ENCODE peak calls at places on chromosome 1, in five cellular contexts. W is A549, F is SK-N-SH, R is K562, S is GM12878. U is an unnamed sample.

GRCh38 chr1:244336232-244336899 is 115.3 kb downstream of the ADSS2 start:
- DNase-seq in W (no peak), S (no peak), F (no peak), R (no peak), U (no peak)

GRCh38 chr1:13543927-13544556 is 30.2 kb upstream of the LRRC38 start:
- DNase-seq in F (peak; percentile 54), S (no peak), R (peak; percentile 19), W (peak; percentile 26), U (no peak)

GRCh38 chr1:35936828-35937227 is 5.9 kb downstream of the AGO3 start:
- DNase-seq in R (no peak), S (no peak), F (no peak), W (no peak), U (no peak)

GRCh38 chr1:16724718-16725438 is 15.4 kb upstream of the RNU1-4 start:
- DNase-seq in S (no peak), W (no peak), F (peak; percentile 44), R (peak; percentile 3), U (no peak)

GRCh38 chr1:44652445-44653106 is 21.7 kb downstream of the TMEM53 start:
- DNase-seq in W (peak; percentile 65), S (no peak), R (peak; percentile 89), F (peak; percentile 88), U (peak; percentile 42)

GRCh38 chr1:86925742-86926141 is 11.3 kb downstream of the HS2ST1 start:
- DNase-seq in S (no peak), W (no peak), R (no peak), F (no peak), U (no peak)

GRCh38 chr1:104791030-104791429 is 1041.3 kb downstream of the AMY1C start:
- DNase-seq in R (no peak), F (no peak), W (no peak), S (no peak), U (no peak)

GRCh38 chr1:13498553-13498952 is 15.2 kb downstream of the LRRC38 start:
- DNase-seq in F (no peak), S (no peak), R (no peak), W (no peak), U (no peak)

GRCh38 chr1:145994391-145995120 is 1.8 kb downstream of the TXNIP start:
- DNase-seq in W (no peak), S (no peak), R (peak; percentile 67), F (no peak), U (no peak)

GRCh38 chr1:184157396-184157747 is 105.8 kb downstream of the TSEN15 start:
- DNase-seq in W (no peak), F (no peak), S (no peak), R (no peak), U (no peak)

GRCh38 chr1:159881930-159882839 is 17.8 kb downstream of the CFAP45 start:
- DNase-seq in F (peak; percentile 33), R (peak; percentile 84), S (no peak), W (peak; percentile 90), U (peak; percentile 99)

GRCh38 chr1:168636642-168637111 is 60.3 kb downstream of the XCL1 start:
- DNase-seq in W (no peak), F (no peak), S (no peak), R (peak; percentile 27), U (no peak)

GRCh38 chr1:165629848-165630628 is 996 bp upstream of the MGST3 start:
- DNase-seq in W (peak; percentile 24), R (no peak), S (no peak), F (peak; percentile 55), U (no peak)

DNA sequence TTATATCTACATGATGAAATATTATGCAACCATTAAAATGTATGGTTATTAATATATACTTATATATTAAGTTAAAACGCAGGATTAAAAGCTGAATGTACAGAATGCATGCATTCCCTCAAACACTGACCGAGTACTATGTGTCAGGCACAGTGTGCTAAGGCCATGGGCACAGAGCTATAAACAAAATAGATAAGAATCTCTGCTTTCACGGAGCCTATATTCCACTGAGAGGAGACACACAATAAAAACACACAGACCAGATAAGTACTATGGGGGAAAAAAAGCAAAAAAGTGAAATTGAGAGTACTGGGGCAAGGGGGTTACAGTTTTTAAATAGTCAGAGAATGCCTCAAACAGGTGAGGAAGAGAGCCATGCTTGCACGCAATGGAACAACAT is 62.7 kb downstream of the GPATCH2 start:
- DNase-seq in S (no peak), F (no peak), W (no peak), R (no peak), U (no peak)
- TF ChIP-seq RCOR1 in S (no peak), F (no peak), W (no peak), R (no peak), U (no peak)

DNA sequence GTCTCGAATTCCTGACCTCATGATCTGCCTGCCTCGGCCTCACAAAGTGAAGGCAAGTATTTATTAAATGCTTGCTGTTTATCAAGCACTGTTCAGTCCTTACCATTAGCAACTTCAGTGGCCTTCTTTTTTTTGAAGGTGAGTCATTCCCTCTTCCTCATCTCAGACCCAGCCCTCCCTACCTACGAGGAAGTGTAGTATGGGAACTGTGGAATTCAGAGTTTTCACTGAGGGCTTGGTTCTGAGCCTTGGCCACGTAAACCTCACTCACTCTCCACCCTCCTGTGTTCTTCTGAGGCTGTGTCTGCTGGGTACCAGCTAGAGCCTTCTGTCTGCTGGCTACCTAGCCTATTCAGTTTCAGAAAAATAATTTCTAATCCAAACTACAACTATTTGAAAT is 218.3 kb upstream of the SGIP1 start:
- DNase-seq in F (no peak), R (no peak), S (no peak), W (peak; percentile 27), U (peak; percentile 27)
- TF ChIP-seq RCOR1 in F (no peak), R (no peak), S (no peak), W (no peak), U (no peak)

GRCh38 chr1:201537966-201538617 is 835 bp upstream of the NAV1 start:
- DNase-seq in R (no peak), W (no peak), S (no peak), F (no peak), U (no peak)

GRCh38 chr1:201537467-201537866 is 1.5 kb upstream of the NAV1 start:
- DNase-seq in W (no peak), R (no peak), S (no peak), F (no peak), U (no peak)

GRCh38 chr1:201537028-201537427 is 1.9 kb upstream of the NAV1 start:
- DNase-seq in S (no peak), R (no peak), W (no peak), F (no peak), U (no peak)

GRCh38 chr1:201539561-201540404 is 856 bp downstream of the NAV1 start:
- DNase-seq in S (no peak), R (peak; percentile 47), W (no peak), F (peak; percentile 77), U (peak; percentile 84)

GRCh38 chr1:201538618-201539551 is at the start of gene NAV1:
- DNase-seq in R (no peak), S (no peak), F (peak; percentile 90), W (peak; percentile 71), U (peak; percentile 75)
- TF ChIP-seq RCOR1 in R (no peak), S (no peak), F (no peak), W (no peak), U (no peak)

GRCh38 chr1:155323729-155324040 is 3.0 kb downstream of the RUSC1 start:
- DNase-seq in W (peak; percentile 77), S (no peak), F (peak; percentile 80), R (peak; percentile 94), U (peak; percentile 86)

GRCh38 chr1:155324041-155324716 is 3.5 kb downstream of the RUSC1 start:
- DNase-seq in R (peak; percentile 96), F (peak; percentile 95), W (peak; percentile 98), S (peak; percentile 84), U (peak; percentile 93)

GRCh38 chr1:155321577-155322497 is 1.1 kb downstream of the RUSC1 start:
- DNase-seq in F (peak; percentile 22), S (no peak), W (no peak), R (no peak), U (no peak)

GRCh38 chr1:155322953-155323728 is 2.4 kb downstream of the RUSC1 start:
- DNase-seq in W (peak; percentile 93), S (no peak), F (peak; percentile 94), R (peak; percentile 92), U (peak; percentile 93)

GRCh38 chr1:155322571-155322952 is 1.9 kb downstream of the RUSC1 start:
- DNase-seq in W (peak; percentile 41), F (peak; percentile 75), S (no peak), R (peak; percentile 35), U (peak; percentile 39)
- TF ChIP-seq RCOR1 in W (no peak), F (no peak), S (no peak), R (no peak), U (no peak)

DNA sequence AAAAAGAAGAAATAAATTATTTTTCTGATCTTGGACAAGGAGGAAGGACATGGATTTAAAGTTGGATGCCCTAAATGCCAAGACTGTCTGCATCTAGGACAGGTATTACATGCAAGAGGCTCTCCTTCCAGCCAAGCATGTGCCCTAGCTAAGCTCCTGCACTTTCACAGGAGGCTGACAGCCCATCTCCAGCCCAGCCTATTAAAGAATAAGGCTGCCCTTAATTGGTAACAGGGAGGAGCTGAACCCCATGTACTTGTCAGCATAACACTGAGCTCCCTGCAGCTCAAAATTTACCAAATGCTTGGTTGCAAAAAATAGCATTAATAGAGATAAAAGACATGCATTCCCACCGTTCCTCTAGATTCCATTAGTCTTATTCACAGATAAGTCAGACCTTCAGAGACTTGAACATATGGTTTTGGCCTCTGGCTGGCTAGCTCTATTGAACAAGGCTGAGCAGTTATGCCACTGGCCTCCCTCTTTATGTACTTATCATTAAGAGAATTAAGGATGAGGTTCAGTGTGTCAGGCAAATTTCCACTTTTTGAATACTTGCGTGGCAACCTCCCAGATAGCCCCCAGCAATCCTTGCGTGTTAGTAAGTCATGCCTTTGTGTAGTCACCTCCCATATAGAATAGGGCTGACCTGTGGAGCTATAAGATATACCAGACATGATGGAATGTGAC is 29.2 kb downstream of the OLFML3 start:
- DNase-seq in R (no peak), F (no peak), W (no peak), S (no peak), U (no peak)
- TF ChIP-seq RCOR1 in R (no peak), F (no peak), W (no peak), S (no peak), U (no peak)

GRCh38 chr1:231580874-231581273 is 45.7 kb upstream of the DISC1 start:
- DNase-seq in R (no peak), S (no peak), F (peak; percentile 22), W (no peak), U (no peak)
- TF ChIP-seq RCOR1 in R (no peak), S (no peak), F (peak; percentile 94), W (no peak), U (no peak)